ENCODE peak calls at places on chromosomes 3 and 15, in five cellular contexts. One of them, this sample, is unnamed.

GRCh38 chr15:34754674-34755418 is at the start of gene GJD2:
- DNase-seq in GM23248: peak; percentile 19
- DNase-seq in AG09309: no peak
- DNase-seq in glutamatergic neuron: peak; percentile 68
- DNase-seq in EL: no peak
- DNase-seq in this sample: no peak

GRCh38 chr3:143330316-143330868 is 210.8 kb downstream of the CHST2 start:
- DNase-seq in AG09309: no peak
- DNase-seq in glutamatergic neuron: no peak
- DNase-seq in EL: no peak
- DNase-seq in GM23248: no peak
- DNase-seq in this sample: no peak

GRCh38 chr15:74265046-74265639 is 29.0 kb downstream of the CCDC33 start:
- DNase-seq in AG09309: no peak
- DNase-seq in EL: peak; percentile 16
- DNase-seq in GM23248: peak; percentile 51
- DNase-seq in glutamatergic neuron: no peak
- DNase-seq in this sample: peak; percentile 48

GRCh38 chr3:177569823-177570657 is 372.8 kb upstream of the TBL1XR1 start:
- DNase-seq in AG09309: peak; percentile 18
- DNase-seq in EL: peak; percentile 44
- DNase-seq in glutamatergic neuron: no peak
- DNase-seq in GM23248: peak; percentile 76
- DNase-seq in this sample: peak; percentile 88

GRCh38 chr3:134354612-134355275 is 19.5 kb downstream of the AMOTL2 start:
- DNase-seq in glutamatergic neuron: no peak
- DNase-seq in EL: peak; percentile 23
- DNase-seq in GM23248: peak; percentile 50
- DNase-seq in AG09309: no peak
- DNase-seq in this sample: no peak

GRCh38 chr3:71489315-71489761 is 94.2 kb downstream of the FOXP1 start:
- DNase-seq in EL: no peak
- DNase-seq in glutamatergic neuron: no peak
- DNase-seq in AG09309: no peak
- DNase-seq in GM23248: no peak
- DNase-seq in this sample: no peak

GRCh38 chr3:12633108-12633507 is 30.8 kb downstream of the RAF1 start:
- DNase-seq in EL: no peak
- DNase-seq in glutamatergic neuron: no peak
- DNase-seq in GM23248: no peak
- DNase-seq in AG09309: no peak
- DNase-seq in this sample: no peak

GRCh38 chr15:62110000-62110851 is 43.4 kb downstream of the C2CD4A start:
- DNase-seq in glutamatergic neuron: peak; percentile 40
- DNase-seq in EL: peak; percentile 54
- DNase-seq in AG09309: peak; percentile 13
- DNase-seq in GM23248: peak; percentile 89
- DNase-seq in this sample: peak; percentile 83

GRCh38 chr15:60757831-60758570 is 279.1 kb upstream of the ICE2 start:
- DNase-seq in glutamatergic neuron: no peak
- DNase-seq in EL: no peak
- DNase-seq in AG09309: no peak
- DNase-seq in GM23248: no peak
- DNase-seq in this sample: no peak

GRCh38 chr15:42239528-42240245 is 31.6 kb upstream of the VPS39 start:
- DNase-seq in AG09309: no peak
- DNase-seq in glutamatergic neuron: no peak
- DNase-seq in GM23248: peak; percentile 2
- DNase-seq in EL: peak; percentile 40
- DNase-seq in this sample: no peak

GRCh38 chr3:13072239-13073041 is 789 bp downstream of the IQSEC1 start:
- DNase-seq in GM23248: no peak
- DNase-seq in AG09309: no peak
- DNase-seq in EL: no peak
- DNase-seq in glutamatergic neuron: no peak
- DNase-seq in this sample: peak; percentile 14

GRCh38 chr3:86794336-86795065 is 196.4 kb downstream of the VGLL3 start:
- DNase-seq in AG09309: no peak
- DNase-seq in EL: peak; percentile 50
- DNase-seq in glutamatergic neuron: no peak
- DNase-seq in GM23248: peak; percentile 41
- DNase-seq in this sample: no peak

GRCh38 chr15:86961669-86962068 is 882.0 kb downstream of the AGBL1 start:
- DNase-seq in GM23248: no peak
- DNase-seq in EL: no peak
- DNase-seq in glutamatergic neuron: no peak
- DNase-seq in AG09309: no peak
- DNase-seq in this sample: no peak

GRCh38 chr15:40536501-40536900 is 28.3 kb downstream of the CCDC32 start:
- DNase-seq in glutamatergic neuron: no peak
- DNase-seq in GM23248: peak; percentile 51
- DNase-seq in EL: peak; percentile 23
- DNase-seq in AG09309: no peak
- DNase-seq in this sample: no peak

GRCh38 chr3:195263193-195263924 is 7.6 kb downstream of the XXYLT1 start:
- DNase-seq in AG09309: no peak
- DNase-seq in glutamatergic neuron: no peak
- DNase-seq in GM23248: peak; percentile 36
- DNase-seq in EL: no peak
- DNase-seq in this sample: peak; percentile 37

GRCh38 chr3:128409621-128410581 is 56.8 kb downstream of the DNAJB8 start:
- DNase-seq in glutamatergic neuron: no peak
- DNase-seq in AG09309: no peak
- DNase-seq in EL: no peak
- DNase-seq in GM23248: no peak
- DNase-seq in this sample: no peak

GRCh38 chr3:124057453-124057852 is 65.5 kb upstream of the ROPN1 start:
- DNase-seq in GM23248: peak; percentile 22
- DNase-seq in EL: no peak
- DNase-seq in AG09309: no peak
- DNase-seq in glutamatergic neuron: peak; percentile 48
- DNase-seq in this sample: no peak

GRCh38 chr15:45703670-45704328 is 69.0 kb downstream of the SQOR start:
- DNase-seq in GM23248: peak; percentile 5
- DNase-seq in AG09309: no peak
- DNase-seq in EL: no peak
- DNase-seq in glutamatergic neuron: no peak
- DNase-seq in this sample: no peak

GRCh38 chr3:33060609-33061337 is 36.2 kb downstream of the GLB1 start:
- DNase-seq in GM23248: no peak
- DNase-seq in glutamatergic neuron: no peak
- DNase-seq in EL: no peak
- DNase-seq in AG09309: no peak
- DNase-seq in this sample: no peak

This sample was measured in epithelial cell of esophagus.